ENCODE peak calls at places on chromosomes 7 and 10, in six cellular contexts. One of them, this sample, is unnamed. For H3K4me1, the result is how much of the 10 kb centered on the place peaks cover.

GRCh38 chr7:105007298-105007697 is 6.7 kb upstream of the KMT2E start:
- DNase-seq in HepG2: no peak
- DNase-seq in PC-9: no peak
- DNase-seq in H1: no peak
- DNase-seq in neural progenitor cell: no peak
- DNase-seq in DND-41: no peak
- DNase-seq in this sample: no peak

GRCh38 chr7:3063016-3063753 is 19.5 kb upstream of the CARD11 start:
- DNase-seq in HepG2: no peak
- DNase-seq in PC-9: no peak
- DNase-seq in H1: no peak
- DNase-seq in neural progenitor cell: no peak
- DNase-seq in DND-41: no peak
- DNase-seq in this sample: no peak

GRCh38 chr7:152760384-152761115 is 998 bp downstream of the ACTR3B start:
- DNase-seq in HepG2: no peak
- DNase-seq in PC-9: no peak
- DNase-seq in H1: no peak
- DNase-seq in neural progenitor cell: no peak
- DNase-seq in DND-41: no peak
- DNase-seq in this sample: no peak

GRCh38 chr7:31029674-31030073 is 22.4 kb upstream of the ADCYAP1R1 start:
- DNase-seq in HepG2: no peak
- DNase-seq in PC-9: no peak
- DNase-seq in H1: no peak
- DNase-seq in neural progenitor cell: no peak
- DNase-seq in DND-41: no peak
- DNase-seq in this sample: no peak

GRCh38 chr7:88091988-88092675 is 127.7 kb downstream of the SRI start:
- DNase-seq in HepG2: no peak
- DNase-seq in PC-9: no peak
- DNase-seq in H1: no peak
- DNase-seq in neural progenitor cell: no peak
- DNase-seq in DND-41: no peak
- DNase-seq in this sample: no peak

GRCh38 chr7:43076189-43076605 is 36.2 kb upstream of the HECW1 start:
- DNase-seq in HepG2: no peak
- DNase-seq in PC-9: no peak
- DNase-seq in H1: no peak
- DNase-seq in neural progenitor cell: no peak
- DNase-seq in DND-41: no peak
- DNase-seq in this sample: peak

GRCh38 chr7:74037609-74038008 is 9.6 kb downstream of the ELN start:
- DNase-seq in HepG2: no peak
- DNase-seq in PC-9: no peak
- DNase-seq in H1: no peak
- DNase-seq in neural progenitor cell: no peak
- DNase-seq in DND-41: no peak
- DNase-seq in this sample: no peak

GRCh38 chr10:123154943-123155505 is 822 bp downstream of the BUB3 start:
- DNase-seq in HepG2: peak
- DNase-seq in PC-9: peak
- DNase-seq in H1: no peak
- DNase-seq in neural progenitor cell: no peak
- DNase-seq in DND-41: no peak
- DNase-seq in this sample: no peak

GRCh38 chr10:35643976-35644799 is 2.1 kb upstream of the FZD8 start:
- DNase-seq in HepG2: no peak
- DNase-seq in PC-9: no peak
- DNase-seq in H1: no peak
- DNase-seq in neural progenitor cell: peak
- DNase-seq in DND-41: no peak
- DNase-seq in this sample: no peak

GRCh38 chr10:60870803-60871202 is 73.2 kb downstream of the RHOBTB1 start:
- DNase-seq in HepG2: no peak
- DNase-seq in PC-9: no peak
- DNase-seq in H1: peak
- DNase-seq in neural progenitor cell: no peak
- DNase-seq in DND-41: no peak
- DNase-seq in this sample: no peak

GRCh38 chr7:115558186-115558585 is 472.4 kb downstream of the TFEC start:
- DNase-seq in HepG2: no peak
- DNase-seq in PC-9: peak
- DNase-seq in H1: no peak
- DNase-seq in neural progenitor cell: no peak
- DNase-seq in DND-41: no peak
- DNase-seq in this sample: no peak

GRCh38 chr10:110212119-110213006 is 5.0 kb downstream of the MXI1 start:
- DNase-seq in HepG2: no peak
- DNase-seq in PC-9: no peak
- DNase-seq in H1: peak
- DNase-seq in neural progenitor cell: no peak
- DNase-seq in DND-41: no peak
- DNase-seq in this sample: peak

GRCh38 chr7:30114536-30115258 is 20.1 kb upstream of the MTURN start:
- DNase-seq in HepG2: no peak
- DNase-seq in PC-9: no peak
- DNase-seq in H1: no peak
- DNase-seq in neural progenitor cell: no peak
- DNase-seq in DND-41: no peak
- DNase-seq in this sample: peak

DNA sequence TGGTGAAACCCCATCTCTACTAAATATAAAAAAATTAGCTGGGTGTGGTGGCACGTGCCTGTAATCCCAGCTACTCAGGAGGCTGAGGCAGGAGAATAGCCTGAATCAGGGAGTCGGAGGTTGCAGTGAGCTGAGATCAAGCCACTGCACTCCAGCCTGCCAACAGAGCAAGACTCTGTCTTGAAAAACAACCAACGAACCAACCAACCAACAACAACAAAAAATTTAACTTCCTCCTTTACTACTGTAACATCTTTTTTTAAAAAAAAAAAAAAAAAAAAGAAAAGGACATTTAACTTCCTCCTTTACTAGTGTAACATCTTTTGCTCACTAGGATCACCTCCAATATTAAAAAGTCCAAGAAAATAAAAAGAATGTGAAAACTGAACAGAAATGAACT is 92.3 kb upstream of the TMEM168 start:
- DNase-seq in HepG2: no peak
- DNase-seq in PC-9: no peak
- DNase-seq in H1: no peak
- DNase-seq in neural progenitor cell: no peak
- DNase-seq in DND-41: no peak
- DNase-seq in this sample: no peak
- H3K4me1 ChIP-seq in HepG2: under half
- H3K4me1 ChIP-seq in PC-9: under half
- H3K4me1 ChIP-seq in H1: under half
- H3K4me1 ChIP-seq in neural progenitor cell: under half
- H3K4me1 ChIP-seq in DND-41: under half
- H3K4me1 ChIP-seq in this sample: under half

GRCh38 chr10:103204353-103205255 is 11.5 kb upstream of the NT5C2 start:
- DNase-seq in HepG2: peak
- DNase-seq in PC-9: peak
- DNase-seq in H1: peak
- DNase-seq in neural progenitor cell: peak
- DNase-seq in DND-41: no peak
- DNase-seq in this sample: no peak
- H3K4me2 ChIP-seq in HepG2: peak
- H3K4me2 ChIP-seq in PC-9: no peak
- H3K4me2 ChIP-seq in H1: peak
- H3K4me2 ChIP-seq in neural progenitor cell: peak
- H3K4me2 ChIP-seq in DND-41: no peak
- H3K4me2 ChIP-seq in this sample: no peak

DNA sequence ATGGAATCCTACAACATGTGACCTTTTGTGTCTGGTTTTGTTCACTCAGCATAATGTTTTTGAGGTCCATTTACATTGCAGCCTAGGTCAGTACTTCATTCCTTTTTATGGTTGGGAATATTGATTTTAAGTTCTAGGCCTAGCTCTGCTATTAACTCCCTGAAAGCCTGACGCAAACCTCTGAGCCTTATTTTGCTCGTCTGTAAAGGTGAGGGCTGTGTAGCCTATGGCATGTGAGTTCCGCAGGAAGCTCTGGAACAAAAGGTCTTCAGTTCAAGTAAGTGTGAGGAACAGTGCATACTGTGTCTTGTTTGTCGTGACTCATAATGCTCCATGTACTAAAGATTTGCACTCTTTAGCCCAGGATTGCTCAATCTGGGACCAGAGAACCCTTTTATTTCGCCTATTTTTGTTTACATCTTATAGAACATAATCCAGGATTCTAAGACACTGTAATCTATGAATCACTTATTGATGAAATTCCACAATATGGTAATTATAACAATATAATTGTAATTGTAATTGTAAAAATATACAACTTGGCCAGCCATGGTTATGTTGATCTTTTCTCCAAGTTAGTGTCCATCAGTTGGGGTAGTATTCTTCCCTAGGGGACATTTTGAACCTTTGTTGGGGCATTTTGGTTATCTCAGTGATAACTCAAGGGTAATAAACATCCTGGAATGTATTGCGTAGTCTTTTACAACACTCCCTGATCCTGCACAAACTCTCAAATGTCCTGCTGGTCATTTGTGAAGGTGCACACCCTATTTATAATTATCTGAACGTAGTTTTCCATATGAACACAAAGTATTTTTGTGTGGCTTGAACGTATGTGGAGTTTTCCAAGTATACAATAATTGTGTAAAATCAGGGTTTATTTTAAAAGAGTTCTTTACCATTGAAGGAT is 184.7 kb downstream of the VTI1A start:
- DNase-seq in HepG2: peak
- DNase-seq in PC-9: no peak
- DNase-seq in H1: no peak
- DNase-seq in neural progenitor cell: no peak
- DNase-seq in DND-41: no peak
- DNase-seq in this sample: no peak
- TF ChIP-seq CTCF in HepG2: no peak
- TF ChIP-seq CTCF in PC-9: no peak
- TF ChIP-seq CTCF in H1: no peak
- TF ChIP-seq CTCF in neural progenitor cell: no peak
- TF ChIP-seq CTCF in DND-41: no peak
- TF ChIP-seq CTCF in this sample: no peak

GRCh38 chr7:130990178-130990832 is 256.3 kb upstream of the KLF14 start:
- DNase-seq in HepG2: no peak
- DNase-seq in PC-9: no peak
- DNase-seq in H1: no peak
- DNase-seq in neural progenitor cell: no peak
- DNase-seq in DND-41: no peak
- DNase-seq in this sample: no peak
- H3K4me1 ChIP-seq in HepG2: under half
- H3K4me1 ChIP-seq in PC-9: under half
- H3K4me1 ChIP-seq in H1: under half
- H3K4me1 ChIP-seq in neural progenitor cell: under half
- H3K4me1 ChIP-seq in DND-41: under half
- H3K4me1 ChIP-seq in this sample: under half

GRCh38 chr7:50142421-50143113 is 49.5 kb upstream of the ZPBP start:
- DNase-seq in HepG2: peak
- DNase-seq in PC-9: no peak
- DNase-seq in H1: no peak
- DNase-seq in neural progenitor cell: peak
- DNase-seq in DND-41: peak
- DNase-seq in this sample: peak
- H3K4me2 ChIP-seq in HepG2: no peak
- H3K4me2 ChIP-seq in PC-9: no peak
- H3K4me2 ChIP-seq in H1: no peak
- H3K4me2 ChIP-seq in neural progenitor cell: no peak
- H3K4me2 ChIP-seq in DND-41: peak
- H3K4me2 ChIP-seq in this sample: peak

GRCh38 chr7:51666751-51667150 is 350.1 kb upstream of the COBL start:
- DNase-seq in HepG2: no peak
- DNase-seq in PC-9: peak
- DNase-seq in H1: no peak
- DNase-seq in neural progenitor cell: no peak
- DNase-seq in DND-41: no peak
- DNase-seq in this sample: no peak
- TF ChIP-seq CTCF in HepG2: no peak
- TF ChIP-seq CTCF in PC-9: no peak
- TF ChIP-seq CTCF in H1: no peak
- TF ChIP-seq CTCF in neural progenitor cell: no peak
- TF ChIP-seq CTCF in DND-41: no peak
- TF ChIP-seq CTCF in this sample: no peak

GRCh38 chr7:123719481-123719806 is 29.4 kb downstream of the WASL start:
- DNase-seq in HepG2: no peak
- DNase-seq in PC-9: no peak
- DNase-seq in H1: no peak
- DNase-seq in neural progenitor cell: no peak
- DNase-seq in DND-41: no peak
- DNase-seq in this sample: no peak
- H3K4me1 ChIP-seq in HepG2: half or more
- H3K4me1 ChIP-seq in PC-9: under half
- H3K4me1 ChIP-seq in H1: under half
- H3K4me1 ChIP-seq in neural progenitor cell: under half
- H3K4me1 ChIP-seq in DND-41: half or more
- H3K4me1 ChIP-seq in this sample: under half

GRCh38 chr10:3886666-3887251 is 101.8 kb upstream of the KLF6 start:
- DNase-seq in HepG2: peak
- DNase-seq in PC-9: peak
- DNase-seq in H1: no peak
- DNase-seq in neural progenitor cell: no peak
- DNase-seq in DND-41: no peak
- DNase-seq in this sample: no peak
- H3K4me2 ChIP-seq in HepG2: peak
- H3K4me2 ChIP-seq in PC-9: peak
- H3K4me2 ChIP-seq in H1: no peak
- H3K4me2 ChIP-seq in neural progenitor cell: peak
- H3K4me2 ChIP-seq in DND-41: no peak
- H3K4me2 ChIP-seq in this sample: no peak

This sample was measured in OCI-LY7.